ENCODE peak calls at places on chromosomes 6 and 20, in nine cellular contexts. Z, A, T, W, S, L, O, H and B are unnamed samples.

GRCh38 chr20:57987659-57988058 is 240.8 kb downstream of the ANKRD60 start:
- DNase-seq in S (no peak), O (no peak), W (no peak), L (no peak), H (no peak), A (no peak), T (no peak), Z (no peak), B (no peak)

GRCh38 chr6:144661101-144661806 is 376.1 kb downstream of the UTRN start:
- DNase-seq in S (no peak), A (no peak), T (no peak), L (no peak), H (peak), O (no peak), Z (no peak), W (no peak), B (no peak)

GRCh38 chr20:63461364-63461763 is 11.1 kb downstream of the KCNQ2 start:
- DNase-seq in L (no peak), O (no peak), S (no peak), Z (no peak), A (no peak), W (peak), T (no peak), H (no peak), B (no peak)

GRCh38 chr20:48205786-48206185 is 420.5 kb upstream of the SULF2 start:
- DNase-seq in W (no peak), T (no peak), A (no peak), L (no peak), S (no peak), Z (no peak), O (no peak), H (no peak), B (no peak)

GRCh38 chr6:68756454-68757375 is 121.6 kb downstream of the ADGRB3 start:
- DNase-seq in H (no peak), A (no peak), L (no peak), W (no peak), Z (no peak), O (no peak), T (no peak), S (no peak), B (no peak)

GRCh38 chr6:156954191-156954590 is 177.0 kb downstream of the ARID1B start:
- DNase-seq in A (no peak), T (no peak), W (no peak), Z (no peak), H (peak), L (no peak), O (no peak), S (no peak), B (no peak)

GRCh38 chr6:142321451-142321850 is 19.6 kb downstream of the ADGRG6 start:
- DNase-seq in S (no peak), Z (no peak), T (no peak), L (no peak), W (no peak), O (no peak), H (no peak), A (no peak), B (no peak)

GRCh38 chr6:30206799-30207618 is 6.2 kb downstream of the TRIM26 start:
- DNase-seq in L (no peak), O (no peak), S (no peak), Z (no peak), H (peak), W (no peak), A (peak), T (no peak), B (no peak)

GRCh38 chr20:60137657-60138245 is 179.5 kb downstream of the CDH26 start:
- DNase-seq in Z (no peak), W (peak), O (no peak), L (peak), A (no peak), H (no peak), T (no peak), S (peak), B (no peak)

GRCh38 chr6:117496383-117496990 is 14.0 kb downstream of the DCBLD1 start:
- DNase-seq in A (no peak), S (peak), L (no peak), W (no peak), T (no peak), O (no peak), Z (no peak), H (peak), B (no peak)

GRCh38 chr6:34656378-34657036 is 40.1 kb downstream of the ILRUN start:
- DNase-seq in T (no peak), Z (peak), W (no peak), S (peak), L (no peak), H (peak), O (no peak), A (peak), B (no peak)

DNA sequence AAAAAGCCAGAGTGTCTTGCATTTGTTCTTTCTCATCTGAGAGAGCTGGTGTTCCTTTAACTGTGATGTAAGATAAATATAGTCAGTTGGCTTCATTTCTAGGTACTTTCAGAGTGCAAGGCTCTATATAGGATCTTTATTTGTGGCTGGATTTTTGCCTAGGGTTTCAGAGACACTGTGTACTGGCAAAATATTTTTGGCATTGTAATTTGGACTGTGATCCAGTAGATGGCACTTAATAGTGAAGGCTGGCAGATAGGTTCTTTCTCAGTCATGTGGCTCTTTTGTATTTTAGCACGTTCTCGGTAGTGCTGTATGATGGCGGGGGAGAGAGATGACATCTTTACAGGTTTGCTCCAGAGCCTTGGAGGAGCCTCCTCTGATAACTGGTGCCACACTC is 26.8 kb upstream of the SLC35B3 start:
- DNase-seq in L (no peak), A (no peak), S (no peak), O (no peak), Z (no peak), W (no peak), T (no peak), H (no peak), B (no peak)
- TF ChIP-seq CTCF in L (no peak), A (no peak), S (no peak), O (no peak), Z (no peak), W (no peak), T (no peak), H (no peak), B (no peak)

GRCh38 chr6:20403080-20403765 is 1.5 kb downstream of the E2F3 start:
- DNase-seq in L (peak), S (peak), H (peak), T (peak), O (peak), A (peak), Z (peak), W (peak), B (peak)

GRCh38 chr6:20401403-20402180 is at the start of gene E2F3:
- DNase-seq in W (peak), S (peak), A (peak), Z (peak), O (peak), T (peak), L (peak), H (peak), B (peak)

GRCh38 chr6:20399518-20399917 is 2.2 kb upstream of the E2F3 start:
- DNase-seq in L (no peak), A (no peak), Z (no peak), S (no peak), H (no peak), O (no peak), T (no peak), W (no peak), B (no peak)

GRCh38 chr6:20402181-20403079 is 751 bp downstream of the E2F3 start:
- DNase-seq in W (peak), H (no peak), Z (peak), S (peak), L (no peak), A (peak), T (peak), O (no peak), B (no peak)

DNA sequence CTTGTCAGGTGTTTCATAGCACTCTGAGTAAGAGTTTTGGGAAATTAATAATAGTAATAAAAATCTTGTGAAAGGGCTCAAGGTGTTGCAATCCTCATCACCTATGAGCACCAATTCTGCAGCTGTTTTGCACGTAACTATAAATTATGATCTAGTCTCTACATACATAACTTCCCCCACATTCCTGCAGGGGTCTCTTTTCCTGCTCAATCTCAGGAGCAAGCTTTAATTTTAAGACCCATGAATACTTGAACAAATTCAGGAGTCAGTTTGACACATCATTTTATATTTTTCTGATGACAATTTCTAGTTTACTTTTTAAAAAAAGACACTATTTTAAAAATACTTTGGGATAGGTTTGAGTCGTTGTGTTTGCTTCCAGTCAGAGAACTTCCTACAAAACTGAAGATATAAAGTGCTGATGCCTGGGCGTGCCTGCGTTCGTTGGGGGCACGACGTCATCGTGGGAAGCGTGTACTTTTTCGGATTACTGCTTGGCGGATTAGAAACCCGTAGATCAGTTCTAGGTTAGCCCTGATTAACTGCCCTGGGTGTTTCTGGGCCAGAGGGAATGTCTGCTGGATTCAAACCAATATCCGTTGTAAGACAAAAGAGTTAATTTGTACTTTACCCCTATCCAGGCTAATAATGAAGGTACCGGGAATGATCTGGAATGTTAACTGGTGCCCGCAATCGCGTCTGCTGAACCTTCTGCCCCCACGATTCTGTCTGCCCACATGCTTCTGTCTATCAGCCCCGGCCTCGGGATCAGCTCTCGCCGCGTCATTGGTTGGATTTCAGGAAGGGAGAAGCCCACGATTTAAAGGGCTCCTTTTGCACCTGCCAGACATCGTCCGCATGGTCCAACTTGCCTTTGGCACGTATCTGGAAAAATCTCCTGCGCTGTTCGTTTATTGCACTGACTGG is 940 bp upstream of the E2F3 start:
- DNase-seq in S (peak), L (no peak), O (no peak), W (peak), T (no peak), H (peak), Z (peak), A (peak), B (peak)
- TF ChIP-seq CTCF in S (no peak), L (peak), O (no peak), W (peak), T (peak), H (peak), Z (no peak), A (peak), B (no peak)

GRCh38 chr20:20821496-20822260 is 109.2 kb upstream of the RALGAPA2 start:
- DNase-seq in Z (no peak), L (no peak), S (no peak), T (no peak), H (no peak), W (peak), A (no peak), O (no peak), B (no peak)

GRCh38 chr20:20816969-20817368 is 104.5 kb upstream of the RALGAPA2 start:
- DNase-seq in L (no peak), T (no peak), W (no peak), S (no peak), A (no peak), Z (no peak), H (no peak), O (no peak), B (no peak)

GRCh38 chr20:20820780-20821495 is 108.5 kb upstream of the RALGAPA2 start:
- DNase-seq in Z (no peak), L (no peak), O (no peak), A (no peak), T (no peak), S (no peak), W (no peak), H (no peak), B (no peak)

GRCh38 chr20:20823469-20823868 is 111.0 kb upstream of the RALGAPA2 start:
- DNase-seq in A (no peak), H (no peak), T (no peak), S (no peak), Z (no peak), L (no peak), W (no peak), O (no peak), B (no peak)

DNA sequence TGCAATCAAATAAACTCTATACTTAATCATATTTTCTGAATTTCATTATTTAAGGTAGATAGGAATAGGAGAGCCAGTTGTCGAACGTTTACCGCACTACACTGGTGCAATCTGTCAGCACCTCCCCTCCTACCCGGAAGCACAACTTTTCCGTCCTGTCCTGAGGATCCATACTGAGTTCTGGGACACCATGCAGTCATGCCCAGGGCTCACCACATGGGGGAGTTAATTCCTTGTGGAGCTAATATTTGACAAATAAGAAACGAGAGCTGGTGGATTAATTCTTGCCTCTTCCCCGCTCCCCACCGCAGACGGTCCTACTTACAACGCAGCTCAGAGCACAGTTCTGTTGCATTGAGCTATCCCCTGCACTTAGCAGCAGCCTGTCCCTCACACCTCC is 107.7 kb upstream of the RALGAPA2 start:
- DNase-seq in H (no peak), T (no peak), S (no peak), W (peak), O (no peak), A (no peak), Z (no peak), L (no peak), B (no peak)
- TF ChIP-seq CTCF in H (peak), T (peak), S (peak), W (peak), O (no peak), A (no peak), Z (no peak), L (peak), B (no peak)

GRCh38 chr6:6583836-6584235 is 4.7 kb upstream of the LY86 start:
- DNase-seq in O (no peak), T (no peak), L (no peak), H (no peak), Z (no peak), W (no peak), A (no peak), S (peak), B (no peak)

GRCh38 chr6:6586167-6586566 is 2.4 kb upstream of the LY86 start:
- DNase-seq in H (no peak), S (peak), T (no peak), O (no peak), Z (no peak), L (no peak), A (no peak), W (no peak), B (no peak)

GRCh38 chr6:6582111-6582510 is 6.4 kb upstream of the LY86 start:
- DNase-seq in O (no peak), S (no peak), Z (no peak), W (no peak), H (no peak), T (no peak), L (no peak), A (no peak), B (no peak)

GRCh38 chr6:6585003-6585311 is 3.6 kb upstream of the LY86 start:
- DNase-seq in H (no peak), L (no peak), O (no peak), W (no peak), T (no peak), Z (no peak), A (no peak), S (no peak), B (no peak)

GRCh38 chr6:6584310-6585002 is 4.1 kb upstream of the LY86 start:
- DNase-seq in W (no peak), S (peak), L (no peak), O (no peak), Z (no peak), T (no peak), H (no peak), A (no peak), B (no peak)
- TF ChIP-seq CTCF in W (no peak), S (peak), L (peak), O (no peak), Z (no peak), T (no peak), H (no peak), A (no peak), B (no peak)

GRCh38 chr20:11728937-11729336 is 188.8 kb upstream of the BTBD3 start:
- DNase-seq in W (no peak), T (no peak), O (no peak), A (no peak), Z (no peak), H (no peak), L (no peak), S (no peak), B (no peak)

GRCh38 chr20:11721411-11721810 is 196.3 kb upstream of the BTBD3 start:
- DNase-seq in T (no peak), O (no peak), Z (no peak), S (no peak), W (no peak), H (no peak), A (no peak), L (no peak), B (no peak)

GRCh38 chr20:11726021-11726420 is 191.7 kb upstream of the BTBD3 start:
- DNase-seq in Z (no peak), W (no peak), S (no peak), T (no peak), H (no peak), A (no peak), L (no peak), O (no peak), B (no peak)

GRCh38 chr20:11719153-11719552 is 198.5 kb upstream of the BTBD3 start:
- DNase-seq in H (no peak), Z (no peak), L (peak), W (peak), A (no peak), S (no peak), O (no peak), T (no peak), B (no peak)

DNA sequence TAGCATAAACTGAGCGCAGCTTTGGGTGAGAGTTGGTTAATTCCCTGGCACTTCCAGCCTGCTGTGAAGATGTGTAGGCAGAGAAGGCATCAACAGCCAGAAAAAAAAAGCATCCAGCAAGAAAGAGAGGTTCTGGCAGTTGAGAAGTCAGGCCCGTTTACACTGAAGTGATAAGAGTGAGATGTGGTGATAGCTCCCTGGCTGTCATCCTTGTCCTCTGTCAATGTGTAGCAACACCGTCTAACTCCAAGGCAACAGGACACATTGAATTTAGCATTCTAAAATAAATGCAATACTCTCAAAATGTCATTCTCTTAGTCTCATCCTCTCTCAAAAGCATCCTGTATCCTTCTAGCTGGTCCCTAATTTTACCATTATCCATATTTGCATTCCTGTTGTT is 193.6 kb upstream of the BTBD3 start:
- DNase-seq in A (no peak), S (no peak), O (no peak), L (no peak), H (no peak), Z (no peak), W (no peak), T (no peak), B (no peak)
- TF ChIP-seq CTCF in A (no peak), S (no peak), O (no peak), L (no peak), H (no peak), Z (no peak), W (no peak), T (no peak), B (no peak)

GRCh38 chr20:54056762-54057639 is 13.4 kb downstream of the BCAS1 start:
- DNase-seq in O (no peak), W (no peak), T (no peak), Z (no peak), S (no peak), H (no peak), A (no peak), L (no peak), B (no peak)
- TF ChIP-seq CTCF in O (no peak), W (no peak), T (no peak), Z (no peak), S (no peak), H (no peak), A (no peak), L (peak), B (no peak)

DNA sequence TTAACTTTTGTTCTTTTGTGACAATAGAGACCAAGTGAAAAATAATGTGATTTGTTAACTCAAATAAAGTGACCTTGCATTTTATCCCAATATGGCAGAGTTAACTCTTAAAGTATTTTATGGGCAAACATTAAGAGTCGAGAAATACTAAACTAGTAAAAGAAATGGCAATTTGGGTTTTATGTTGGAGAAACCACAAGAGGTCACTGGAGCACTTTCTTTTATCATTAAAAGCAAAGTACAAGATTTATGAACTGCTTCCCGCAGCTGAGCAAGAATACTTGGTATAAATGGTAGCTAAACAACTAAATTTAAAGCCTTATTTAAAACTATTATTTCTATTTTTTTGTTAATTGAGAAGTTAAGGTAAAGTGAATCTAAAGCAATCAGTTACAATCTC is 33.5 kb upstream of the MCM9 start:
- DNase-seq in O (no peak), H (peak), A (no peak), W (no peak), T (no peak), Z (no peak), S (peak), L (no peak), B (no peak)
- TF ChIP-seq CTCF in O (peak), H (peak), A (peak), W (no peak), T (peak), Z (no peak), S (peak), L (peak), B (no peak)

GRCh38 chr6:119349341-119350201 is at the start of gene MAN1A1:
- DNase-seq in W (peak), Z (peak), H (peak), S (peak), T (peak), A (peak), O (peak), L (peak), B (peak)
- TF ChIP-seq CTCF in W (no peak), Z (no peak), H (no peak), S (no peak), T (no peak), A (peak), O (no peak), L (no peak), B (no peak)